ENCODE peak calls at places on chromosomes 6 and 20, in seven cellular contexts. Q is H1, F is sigmoid colon, T is K562, X is endothelial cell of umbilical vein, O is adrenal gland, P is suprapubic skin. G is an unnamed sample.

GRCh38 chr20:40470313-40471260 is 218.4 kb downstream of the MAFB start:
- DNase-seq in Q (no peak), F (no peak), T (no peak), X (no peak), O (peak; percentile 28), P (no peak), G (no peak)

GRCh38 chr6:149233056-149233715 is 84.3 kb upstream of the TAB2 start:
- DNase-seq in Q (no peak), F (no peak), T (peak; percentile 34), X (peak; percentile 76), O (no peak), P (no peak), G (peak; percentile 39)

GRCh38 chr6:157187182-157188093 is 135.9 kb downstream of the TMEM242 start:
- DNase-seq in Q (no peak), F (peak; percentile 75), T (no peak), X (peak; percentile 63), O (no peak), P (no peak), G (no peak)

GRCh38 chr6:103872683-103873082 is 987.0 kb downstream of the HACE1 start:
- DNase-seq in Q (no peak), F (no peak), T (no peak), X (no peak), O (no peak), P (no peak), G (no peak)

GRCh38 chr20:38789503-38790209 is 15.8 kb upstream of the PPP1R16B start:
- DNase-seq in Q (no peak), F (no peak), T (no peak), X (no peak), O (no peak), P (no peak), G (peak; percentile 45)

GRCh38 chr20:38941726-38942389 is 15.6 kb downstream of the FAM83D start:
- DNase-seq in Q (no peak), F (peak; percentile 12), T (no peak), X (no peak), O (no peak), P (peak; percentile 21), G (no peak)

GRCh38 chr20:32563311-32564272 is 21.5 kb downstream of the NOL4L start:
- DNase-seq in Q (no peak), F (no peak), T (no peak), X (no peak), O (no peak), P (no peak), G (no peak)

GRCh38 chr20:24694727-24695528 is 225.5 kb downstream of the SYNDIG1 start:
- DNase-seq in Q (peak; percentile 19), F (peak; percentile 53), T (no peak), X (no peak), O (peak; percentile 61), P (peak; percentile 73), G (no peak)

GRCh38 chr6:116251568-116252384 is 2.1 kb downstream of the TSPYL4 start:
- DNase-seq in Q (no peak), F (no peak), T (no peak), X (peak; percentile 77), O (no peak), P (no peak), G (no peak)

GRCh38 chr20:15708984-15709598 is 864.2 kb downstream of the KIF16B start:
- DNase-seq in Q (peak; percentile 97), F (no peak), T (peak; percentile 26), X (no peak), O (peak; percentile 64), P (no peak), G (peak; percentile 15)

GRCh38 chr20:2713285-2713684 is 20.7 kb downstream of the EBF4 start:
- DNase-seq in Q (no peak), F (no peak), T (peak; percentile 23), X (no peak), O (no peak), P (no peak), G (no peak)

GRCh38 chr6:170583736-170584180 is 679 bp downstream of the PDCD2 start:
- DNase-seq in Q (no peak), F (no peak), T (no peak), X (no peak), O (no peak), P (no peak), G (no peak)

GRCh38 chr6:157604816-157605215 is 218.2 kb upstream of the SNX9 start:
- DNase-seq in Q (no peak), F (no peak), T (no peak), X (no peak), O (no peak), P (no peak), G (no peak)

GRCh38 chr6:106849130-106849529 is 125.4 kb downstream of the CD24 start:
- DNase-seq in Q (peak; percentile 22), F (no peak), T (no peak), X (no peak), O (no peak), P (no peak), G (no peak)

GRCh38 chr20:53077373-53078205 is 105.4 kb downstream of the TSHZ2 start:
- DNase-seq in Q (no peak), F (no peak), T (no peak), X (peak; percentile 60), O (peak; percentile 80), P (no peak), G (no peak)

GRCh38 chr20:4112490-4113420 is 97.4 kb upstream of the RNF24 start:
- DNase-seq in Q (peak; percentile 39), F (no peak), T (no peak), X (peak; percentile 60), O (peak; percentile 65), P (no peak), G (no peak)

GRCh38 chr6:31580807-31581437 is 1.3 kb downstream of the LTB start:
- DNase-seq in Q (peak; percentile 96), F (peak; percentile 94), T (peak; percentile 98), X (peak; percentile 87), O (peak; percentile 85), P (peak; percentile 91), G (peak; percentile 59)
- TF ChIP-seq POLR2A in Q (peak; percentile 18), F (peak; percentile 33), T (peak; percentile 81), X (peak; percentile 37), O (peak; percentile 6), P (no peak), G (peak; percentile 44)

GRCh38 chr6:8100159-8100854 is 2.0 kb downstream of the EEF1E1 start:
- DNase-seq in Q (no peak), F (no peak), T (no peak), X (no peak), O (no peak), P (no peak), G (no peak)

GRCh38 chr6:8108031-8108660 is 5.8 kb upstream of the EEF1E1 start:
- DNase-seq in Q (no peak), F (no peak), T (peak; percentile 35), X (peak; percentile 97), O (peak; percentile 44), P (no peak), G (peak; percentile 72)

GRCh38 chr6:8103726-8104125 is 1.4 kb upstream of the EEF1E1 start:
- DNase-seq in Q (no peak), F (no peak), T (no peak), X (no peak), O (no peak), P (no peak), G (no peak)

GRCh38 chr6:8102122-8102958 is at the start of gene EEF1E1:
- DNase-seq in Q (peak; percentile 89), F (peak; percentile 95), T (peak; percentile 99), X (peak; percentile 96), O (peak; percentile 95), P (peak; percentile 96), G (peak; percentile 92)
- TF ChIP-seq POLR2A in Q (peak; percentile 96), F (peak; percentile 14), T (peak; percentile 96), X (peak; percentile 81), O (no peak), P (no peak), G (peak; percentile 77)

GRCh38 chr6:108295676-108296075 is 822 bp downstream of the AFG1L start:
- DNase-seq in Q (no peak), F (no peak), T (no peak), X (no peak), O (no peak), P (no peak), G (no peak)

GRCh38 chr6:108293527-108294296 is 1.1 kb upstream of the AFG1L start:
- DNase-seq in Q (peak; percentile 48), F (no peak), T (no peak), X (no peak), O (no peak), P (no peak), G (no peak)

GRCh38 chr6:108294297-108294786 is 512 bp upstream of the AFG1L start:
- DNase-seq in Q (no peak), F (no peak), T (no peak), X (no peak), O (no peak), P (no peak), G (no peak)

DNA sequence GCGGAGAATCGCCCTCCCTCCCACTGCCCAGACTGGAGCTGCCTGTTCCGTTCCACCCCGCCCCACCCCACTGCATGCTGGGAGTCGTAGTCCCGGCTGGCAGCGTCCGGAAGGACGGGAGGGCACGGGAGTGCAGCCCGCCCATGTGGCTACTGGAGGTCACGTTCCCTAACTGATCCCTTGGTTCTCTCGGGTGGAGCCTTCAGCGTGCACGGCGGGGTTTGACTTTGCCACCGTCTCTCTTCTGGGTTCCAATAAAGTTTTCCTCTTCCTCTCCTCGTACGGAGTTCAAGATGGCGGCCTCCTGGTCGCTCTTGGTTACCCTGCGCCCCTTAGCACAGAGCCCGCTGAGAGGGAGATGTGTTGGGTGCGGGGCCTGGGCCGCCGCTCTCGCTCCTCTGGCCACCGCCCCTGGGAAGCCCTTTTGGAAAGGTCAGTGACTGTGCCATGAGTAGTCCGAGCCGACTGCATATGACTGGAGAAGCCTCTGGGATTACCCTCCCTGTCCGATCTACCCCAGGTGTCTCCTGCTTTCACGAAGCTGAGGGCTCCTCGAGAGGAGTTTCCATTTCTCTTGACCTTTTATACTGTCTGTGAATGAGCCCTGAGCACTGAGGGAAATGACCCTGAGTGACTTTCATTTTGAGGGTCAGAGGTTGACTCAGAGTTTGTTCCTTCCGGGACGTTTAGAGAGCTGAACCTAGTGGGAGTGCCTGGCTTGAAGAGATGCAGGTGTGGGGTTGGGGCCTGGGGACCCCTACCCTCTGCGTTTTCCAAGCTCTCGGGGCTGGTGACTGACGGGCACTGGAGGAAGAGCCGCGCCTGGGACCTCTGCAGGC is at the start of gene AFG1L:
- DNase-seq in Q (peak; percentile 94), F (peak; percentile 94), T (peak; percentile 92), X (peak; percentile 90), O (peak; percentile 95), P (peak; percentile 96), G (peak; percentile 70)
- TF ChIP-seq POLR2A in Q (peak; percentile 63), F (peak; percentile 41), T (peak; percentile 88), X (peak; percentile 49), O (peak; percentile 59), P (peak; percentile 19), G (peak; percentile 52)

GRCh38 chr6:33392979-33393378 is 1.4 kb downstream of the KIFC1 start:
- DNase-seq in Q (no peak), F (no peak), T (no peak), X (no peak), O (no peak), P (no peak), G (no peak)

GRCh38 chr6:33390173-33390572 is 1.4 kb upstream of the KIFC1 start:
- DNase-seq in Q (no peak), F (no peak), T (no peak), X (no peak), O (no peak), P (no peak), G (no peak)

GRCh38 chr6:33391278-33392167 is at the start of gene KIFC1:
- DNase-seq in Q (peak; percentile 100), F (peak; percentile 100), T (peak; percentile 98), X (peak; percentile 100), O (peak; percentile 99), P (peak; percentile 99), G (peak; percentile 92)

GRCh38 chr6:33390767-33391277 is 801 bp upstream of the KIFC1 start:
- DNase-seq in Q (no peak), F (no peak), T (no peak), X (no peak), O (no peak), P (no peak), G (no peak)

GRCh38 chr6:33392168-33392947 is 735 bp downstream of the KIFC1 start:
- DNase-seq in Q (no peak), F (no peak), T (no peak), X (peak; percentile 28), O (no peak), P (no peak), G (no peak)
- TF ChIP-seq POLR2A in Q (no peak), F (no peak), T (no peak), X (no peak), O (no peak), P (no peak), G (no peak)

G was measured in H54.